ENCODE peak calls at places on chromosomes 6 and 20, in seven cellular contexts. I is K562, R is SK-N-SH, N is GM12878, U is HepG2, G is GM12891, O is H1. Z is an unnamed sample.

GRCh38 chr20:25011261-25011660 is 18.7 kb upstream of the APMAP start:
- DNase-seq in N (no peak), R (no peak), U (no peak), I (no peak), O (no peak), G (no peak), Z (no peak)

GRCh38 chr6:35970181-35970580 is 49.3 kb upstream of the SRPK1 start:
- DNase-seq in R (no peak), U (no peak), N (no peak), G (no peak), I (no peak), O (no peak), Z (no peak)

GRCh38 chr20:37339208-37339607 is 6.7 kb upstream of the SRC start:
- DNase-seq in R (no peak), G (no peak), I (no peak), U (no peak), N (no peak), O (no peak), Z (no peak)

GRCh38 chr20:44287272-44288097 is 23.5 kb downstream of the FITM2 start:
- DNase-seq in U (peak), G (no peak), O (no peak), N (no peak), I (no peak), R (no peak), Z (no peak)

GRCh38 chr6:29763491-29764289 is 40.5 kb downstream of the HLA-F start:
- DNase-seq in R (no peak), I (no peak), N (no peak), G (no peak), O (no peak), U (no peak), Z (no peak)

GRCh38 chr6:36946526-36946925 is 8.0 kb upstream of the PI16 start:
- DNase-seq in N (no peak), R (no peak), I (no peak), O (no peak), U (no peak), G (no peak), Z (no peak)

GRCh38 chr6:130033999-130034814 is 15.8 kb downstream of the L3MBTL3 start:
- DNase-seq in U (no peak), G (no peak), N (no peak), R (no peak), I (peak), O (no peak), Z (no peak)

GRCh38 chr20:4018015-4018748 is 2.8 kb upstream of the RNF24 start:
- DNase-seq in U (no peak), O (no peak), I (no peak), G (no peak), N (no peak), R (no peak), Z (no peak)

GRCh38 chr6:111631018-111631417 is 25.3 kb upstream of the TRAF3IP2 start:
- DNase-seq in G (no peak), R (no peak), U (no peak), N (no peak), I (no peak), O (no peak), Z (no peak)

GRCh38 chr20:52056203-52057062 is 135.1 kb downstream of the ZFP64 start:
- DNase-seq in R (no peak), G (no peak), I (no peak), O (no peak), N (no peak), U (no peak), Z (no peak)

GRCh38 chr20:17590245-17590644 is 20.4 kb downstream of the DSTN start:
- DNase-seq in O (no peak), R (no peak), G (no peak), N (no peak), I (no peak), U (no peak), Z (no peak)

GRCh38 chr6:111995409-111995808 is 58.5 kb upstream of the CCN6 start:
- DNase-seq in G (no peak), I (no peak), N (no peak), R (no peak), O (no peak), U (no peak), Z (no peak)

GRCh38 chr20:14481863-14482262 is 144.5 kb upstream of the FLRT3 start:
- DNase-seq in N (no peak), I (no peak), R (no peak), U (no peak), O (no peak), G (no peak), Z (no peak)
- TF ChIP-seq TAF1 in N (no peak), I (no peak), R (no peak), U (no peak), O (no peak), G (no peak), Z (no peak)

GRCh38 chr6:44216677-44217331 is at the start of gene MYMX:
- DNase-seq in G (no peak), O (no peak), N (no peak), U (no peak), R (no peak), I (no peak), Z (no peak)
- TF ChIP-seq POLR2AphosphoS5 in G (no peak), O (no peak), N (no peak), U (no peak), R (no peak), I (no peak), Z (no peak)

DNA sequence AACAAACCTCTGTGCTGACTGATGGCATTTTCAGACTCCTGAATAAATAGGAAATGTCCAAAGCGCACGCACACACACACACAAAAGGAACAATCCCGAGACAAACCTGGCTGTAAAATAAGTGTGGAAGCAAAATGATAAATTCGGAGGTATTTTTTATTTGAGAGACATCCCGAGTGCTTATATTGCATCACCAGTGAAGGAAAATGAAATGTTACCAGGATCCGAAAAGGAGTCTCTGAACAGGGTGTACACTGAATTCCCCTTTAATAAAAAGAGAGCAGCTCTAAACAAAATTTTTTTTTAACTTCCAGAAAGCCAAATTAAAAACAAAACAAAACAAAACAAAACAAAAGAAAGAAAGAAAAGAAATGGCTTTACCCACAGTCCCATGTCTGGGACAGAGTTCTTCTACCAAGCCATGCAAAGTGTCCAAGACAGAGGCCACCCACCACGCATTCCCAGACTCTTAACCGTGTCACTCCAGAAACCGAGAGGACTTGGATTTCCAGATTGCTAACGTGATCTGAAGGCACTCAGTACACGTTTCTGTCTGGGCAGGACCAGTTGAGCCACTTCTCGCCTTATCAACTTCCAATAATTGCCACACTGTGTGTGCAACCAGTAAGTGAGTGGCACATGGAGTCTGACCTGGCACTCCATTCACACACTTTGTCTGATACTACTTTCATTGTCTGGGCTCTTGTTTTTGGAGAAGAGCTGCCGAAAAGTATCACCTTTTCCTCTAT is 820 bp downstream of the ME1 start:
- DNase-seq in N (no peak), R (peak), I (no peak), U (no peak), G (no peak), O (no peak), Z (no peak)
- TF ChIP-seq TAF1 in N (no peak), R (no peak), I (no peak), U (no peak), G (no peak), O (no peak), Z (no peak)

GRCh38 chr6:133297657-133298056 is 56.5 kb downstream of the EYA4 start:
- DNase-seq in R (no peak), G (no peak), I (no peak), U (no peak), N (no peak), O (no peak), Z (no peak)
- TF ChIP-seq POLR2AphosphoS5 in R (no peak), G (no peak), I (no peak), U (no peak), N (no peak), O (no peak), Z (no peak)

DNA sequence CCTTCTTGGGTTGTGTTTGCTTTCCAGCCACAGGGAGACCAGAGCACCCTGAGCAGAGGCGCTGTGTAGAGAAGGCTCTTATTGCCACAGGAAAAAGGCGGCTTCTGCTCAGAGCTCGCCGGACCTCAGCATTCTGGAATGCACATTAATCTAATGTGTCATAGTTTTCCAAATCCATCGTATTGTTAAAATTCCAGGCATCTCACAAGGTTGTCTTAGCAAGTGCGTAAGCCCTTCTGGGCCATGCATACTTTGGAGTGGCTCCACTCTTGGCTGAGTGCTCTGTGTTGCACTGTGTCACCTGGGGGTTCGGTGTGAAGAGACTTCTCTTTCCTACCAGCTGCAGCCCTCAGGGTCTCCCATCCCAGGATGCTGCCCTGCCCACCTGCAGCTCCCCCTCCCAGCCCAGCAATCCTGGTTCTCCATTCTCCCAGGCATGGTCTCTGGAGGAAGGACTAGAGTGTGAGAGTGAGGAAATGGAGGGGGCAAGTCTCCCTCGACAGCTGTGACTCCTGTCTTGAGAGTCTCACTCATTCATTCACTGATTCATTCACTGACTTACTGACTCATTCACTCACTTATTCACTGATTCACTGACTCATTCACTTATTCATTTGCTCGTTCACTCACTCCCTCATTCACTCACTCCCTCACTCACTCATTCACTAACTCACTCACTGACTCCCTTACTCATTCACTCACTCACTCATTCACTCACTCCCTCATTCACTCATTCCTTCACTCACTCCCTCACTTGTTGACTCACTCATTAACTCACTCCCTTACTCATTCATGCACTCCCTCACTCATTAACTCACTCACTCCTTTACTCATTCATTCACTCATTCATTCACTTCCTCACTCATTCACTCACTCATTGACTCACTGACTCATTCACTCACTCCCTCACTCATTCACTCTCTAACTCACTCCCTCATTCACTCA is 83.7 kb upstream of the MPC1 start:
- DNase-seq in O (no peak), R (peak), I (no peak), N (no peak), G (no peak), U (no peak), Z (no peak)
- TF ChIP-seq TAF1 in O (no peak), R (no peak), I (no peak), N (no peak), G (no peak), U (no peak), Z (no peak)

GRCh38 chr6:13452346-13453171 is 34.8 kb downstream of the GFOD1 start:
- DNase-seq in U (no peak), R (no peak), I (no peak), N (no peak), O (no peak), G (no peak), Z (no peak)

GRCh38 chr6:13455604-13456003 is 31.8 kb downstream of the GFOD1 start:
- DNase-seq in I (no peak), G (no peak), N (no peak), U (no peak), R (peak), O (no peak), Z (no peak)

GRCh38 chr6:13453172-13453552 is 34.2 kb downstream of the GFOD1 start:
- DNase-seq in O (no peak), R (no peak), G (no peak), I (no peak), U (no peak), N (no peak), Z (no peak)

GRCh38 chr6:13453771-13454251 is 33.6 kb downstream of the GFOD1 start:
- DNase-seq in I (no peak), N (peak), G (no peak), O (no peak), R (no peak), U (no peak), Z (no peak)

DNA sequence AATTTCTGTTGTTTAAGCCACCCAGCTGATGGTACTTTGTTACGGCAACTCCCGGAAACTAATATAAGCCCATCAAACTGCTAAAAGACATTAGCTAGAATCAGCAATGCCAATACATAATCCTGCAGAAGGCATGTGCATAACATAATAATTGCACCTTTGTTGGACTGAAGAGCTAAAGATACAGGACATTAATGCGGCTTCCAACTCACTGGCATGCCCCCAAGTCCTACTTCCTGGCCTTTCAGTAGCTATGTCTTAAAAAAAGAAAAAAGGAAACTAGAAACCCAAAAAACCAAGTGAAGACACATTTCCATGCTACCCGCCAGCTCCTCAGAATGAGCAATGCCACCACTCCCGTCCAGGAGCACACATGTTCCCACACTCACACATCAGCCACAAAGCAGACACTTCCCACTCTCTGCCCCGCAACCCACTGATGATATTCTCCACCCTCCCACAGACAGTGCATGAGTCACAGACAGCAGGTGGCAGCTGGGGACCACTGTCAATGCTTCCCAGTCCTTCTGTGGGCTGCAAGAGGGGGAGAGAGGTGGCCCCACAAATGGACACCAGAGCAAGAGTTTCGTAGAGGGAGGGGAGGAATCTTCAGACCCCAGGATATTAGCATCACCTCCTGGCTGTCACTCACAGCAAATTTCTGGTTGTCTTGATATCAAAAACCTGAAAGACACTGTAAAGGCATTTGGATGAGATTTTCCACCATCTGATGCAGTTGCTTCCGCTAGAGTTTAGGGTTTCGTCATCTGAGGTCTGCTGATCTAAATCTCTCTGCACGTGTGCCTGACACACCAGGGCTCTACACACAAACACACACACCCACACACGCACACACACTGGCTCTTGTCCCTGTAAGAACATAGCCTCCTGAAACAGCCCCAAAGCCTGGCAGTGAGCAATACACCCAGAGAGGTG is 32.8 kb downstream of the GFOD1 start:
- DNase-seq in N (peak), G (no peak), U (no peak), O (no peak), I (no peak), R (peak), Z (no peak)
- TF ChIP-seq POLR2AphosphoS5 in N (peak), G (no peak), U (no peak), O (no peak), I (no peak), R (no peak), Z (no peak)

GRCh38 chr20:2942439-2942838 is 69.2 kb downstream of the PTPRA start:
- DNase-seq in O (no peak), N (no peak), I (no peak), U (no peak), R (no peak), G (no peak), Z (no peak)

GRCh38 chr20:2948968-2949367 is 75.7 kb downstream of the PTPRA start:
- DNase-seq in G (no peak), I (no peak), O (no peak), R (no peak), N (no peak), U (no peak), Z (no peak)

GRCh38 chr20:2946988-2947961 is 74.0 kb downstream of the PTPRA start:
- DNase-seq in N (no peak), O (no peak), R (no peak), U (peak), G (no peak), I (peak), Z (no peak)
- TF ChIP-seq TAF1 in N (no peak), O (no peak), R (no peak), U (no peak), G (no peak), I (no peak), Z (no peak)

DNA sequence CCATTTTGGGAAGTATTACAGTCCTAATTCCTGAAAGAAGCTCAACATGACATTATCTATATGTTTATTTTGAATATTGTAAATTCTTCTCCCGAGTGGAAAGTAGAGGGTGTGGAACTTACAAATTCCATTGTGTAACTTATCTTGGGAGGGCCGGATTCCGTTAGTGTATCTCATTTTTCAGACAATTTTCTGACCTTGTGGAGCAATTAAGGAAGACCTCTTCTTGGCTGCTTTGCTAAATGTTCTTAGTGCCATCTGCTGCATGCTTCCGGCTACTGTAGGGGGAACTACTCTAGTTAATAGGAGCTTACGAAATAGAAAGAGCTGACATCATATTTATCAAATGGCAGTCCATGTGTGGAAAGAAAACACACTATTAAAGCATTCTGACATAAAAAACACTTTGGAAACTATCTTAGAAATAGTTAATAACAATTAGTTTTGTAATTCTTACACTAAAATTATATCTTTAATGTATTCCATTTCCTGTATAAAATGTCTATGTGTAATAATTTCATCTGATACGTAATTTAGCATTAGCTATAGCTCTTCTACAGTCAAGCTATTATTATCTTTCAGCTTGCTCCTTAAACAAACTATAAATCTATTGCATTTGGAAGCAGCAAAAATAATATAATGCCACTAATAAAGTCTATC is 41.5 kb upstream of the KCNQ5 start:
- DNase-seq in U (peak), G (no peak), N (no peak), O (peak), I (peak), R (peak), Z (no peak)
- TF ChIP-seq POLR2AphosphoS5 in U (no peak), G (no peak), N (no peak), O (no peak), I (no peak), R (no peak), Z (no peak)

GRCh38 chr20:1673424-1673823 is 15.8 kb upstream of the SIRPG start:
- DNase-seq in G (no peak), R (no peak), I (no peak), N (no peak), U (no peak), O (no peak), Z (no peak)
- TF ChIP-seq TAF1 in G (no peak), R (no peak), I (no peak), N (no peak), U (no peak), O (no peak), Z (no peak)

GRCh38 chr6:31438222-31438621 is 34.8 kb downstream of the MICA start:
- DNase-seq in G (no peak), O (no peak), R (no peak), I (no peak), N (no peak), U (no peak), Z (no peak)

GRCh38 chr6:31441368-31442267 is 38.2 kb downstream of the MICA start:
- DNase-seq in N (no peak), G (peak), U (peak), R (peak), I (peak), O (peak), Z (peak)

GRCh38 chr6:31438677-31439076 is 35.3 kb downstream of the MICA start:
- DNase-seq in R (no peak), N (no peak), U (no peak), I (no peak), O (no peak), G (no peak), Z (no peak)
- TF ChIP-seq POLR2AphosphoS5 in R (no peak), N (no peak), U (no peak), I (no peak), O (no peak), G (no peak), Z (no peak)